ENCODE peak calls at places on chromosome 22, in seven cellular contexts. U, P, W, T, Q, C and S are unnamed samples.

GRCh38 chr22:32322986-32323385 is 34.7 kb upstream of the RFPL3 start:
- DNase-seq in U (no peak), Q (no peak), W (no peak), T (no peak), P (no peak), C (no peak), S (no peak)

GRCh38 chr22:27627444-27627833 is 174.1 kb downstream of the MN1 start:
- DNase-seq in C (no peak), U (no peak), T (no peak), P (no peak), Q (no peak), W (no peak), S (no peak)

GRCh38 chr22:36856121-36856791 is 4.5 kb upstream of the NCF4 start:
- DNase-seq in Q (peak; percentile 84), P (peak; percentile 82), W (peak; percentile 87), T (peak; percentile 84), C (peak; percentile 95), U (peak; percentile 63), S (peak; percentile 5)

GRCh38 chr22:42688241-42688913 is 32.3 kb downstream of the A4GALT start:
- DNase-seq in C (peak; percentile 73), P (peak; percentile 12), U (peak; percentile 14), W (peak; percentile 98), Q (no peak), T (peak; percentile 58), S (peak; percentile 10)

GRCh38 chr22:40137132-40137531 is 40.6 kb upstream of the TNRC6B start:
- DNase-seq in U (no peak), C (no peak), W (no peak), Q (no peak), T (no peak), P (no peak), S (no peak)

GRCh38 chr22:19086944-19087343 is 35.3 kb downstream of the DGCR2 start:
- DNase-seq in Q (no peak), C (no peak), T (no peak), U (no peak), P (no peak), W (peak; percentile 54), S (no peak)

GRCh38 chr22:39517470-39517869 is 2.9 kb upstream of the ATF4 start:
- DNase-seq in P (no peak), T (no peak), Q (no peak), U (no peak), W (no peak), C (no peak), S (no peak)

GRCh38 chr22:44448271-44448780 is 49.7 kb downstream of the RTL6 start:
- DNase-seq in P (no peak), T (peak; percentile 61), C (peak; percentile 56), Q (no peak), U (peak; percentile 9), W (peak; percentile 81), S (no peak)

GRCh38 chr22:41479671-41480396 is 10.9 kb downstream of the ACO2 start:
- DNase-seq in P (peak; percentile 71), Q (no peak), C (no peak), W (no peak), T (no peak), U (peak; percentile 43), S (no peak)

GRCh38 chr22:50627452-50627913 is 469 bp downstream of the ARSA start:
- DNase-seq in T (no peak), Q (no peak), P (no peak), U (no peak), C (peak; percentile 32), W (no peak), S (no peak)

GRCh38 chr22:29156507-29156906 is 49.2 kb upstream of the EMID1 start:
- DNase-seq in U (no peak), W (no peak), Q (no peak), P (no peak), C (no peak), T (no peak), S (no peak)

GRCh38 chr22:32801436-32802290 is at the start of gene TIMP3:
- DNase-seq in Q (no peak), C (peak; percentile 75), W (peak; percentile 92), P (peak; percentile 19), U (peak; percentile 70), T (peak; percentile 17), S (no peak)